ENCODE peak calls at places on chromosomes 2 and 18, in ten cellular contexts. J is neural progenitor cell, Q is mammary epithelial cell, M is HCT116, V is fibroblast of lung, R is mesendoderm, I is SK-N-SH, C is neuronal stem cell, U is GM23248, N is mesenchymal stem cell. O is an unnamed sample.
A peak's percentile ranks its signal among the peaks of the same experiment; 100 is the strongest.

GRCh38 chr2:28291811-28292455 is 100.7 kb upstream of the FOSL2 start:
- DNase-seq in N (peak; percentile 59), M (no peak), V (peak; percentile 83), U (no peak), R (no peak), C (no peak), I (no peak), J (no peak), Q (no peak), O (no peak)

GRCh38 chr18:54734059-54734458 is 94.2 kb upstream of the RAB27B start:
- DNase-seq in C (no peak), R (no peak), J (no peak), Q (peak; percentile 91), I (no peak), M (no peak), N (peak; percentile 97), V (peak; percentile 98), U (peak; percentile 98), O (no peak)

GRCh38 chr18:27599202-27599829 is 414.2 kb upstream of the CHST9 start:
- DNase-seq in I (peak; percentile 24), C (peak; percentile 57), U (peak; percentile 62), J (peak; percentile 79), Q (peak; percentile 41), R (peak; percentile 59), N (peak; percentile 51), V (peak; percentile 20), M (peak; percentile 24), O (peak; percentile 64)

GRCh38 chr2:236366406-236366805 is 102.2 kb upstream of the ASB18 start:
- DNase-seq in N (no peak), U (no peak), Q (peak; percentile 43), M (no peak), C (no peak), V (peak; percentile 4), I (no peak), J (no peak), R (no peak), O (peak; percentile 78)

GRCh38 chr18:79965119-79965902 is 868 bp downstream of the HSBP1L1 start:
- DNase-seq in V (peak; percentile 77), Q (peak; percentile 63), I (peak; percentile 58), R (peak; percentile 66), J (no peak), C (no peak), M (no peak), U (peak; percentile 82), N (peak; percentile 94), O (no peak)

GRCh38 chr18:48007955-48008701 is 77.7 kb upstream of the SMAD2 start:
- DNase-seq in V (peak; percentile 59), M (no peak), U (peak; percentile 38), C (peak; percentile 80), N (peak; percentile 25), Q (peak; percentile 65), R (peak; percentile 94), J (peak; percentile 96), I (peak; percentile 99), O (peak; percentile 60)

GRCh38 chr18:63979409-63979908 is 9.6 kb downstream of the SERPINB8 start:
- DNase-seq in N (peak; percentile 83), I (peak; percentile 64), V (peak; percentile 69), Q (peak; percentile 24), C (peak; percentile 61), J (peak; percentile 75), R (peak; percentile 82), U (peak; percentile 81), M (peak; percentile 41), O (peak; percentile 70)

GRCh38 chr2:164538250-164538866 is 82.9 kb downstream of the GRB14 start:
- DNase-seq in I (peak; percentile 55), R (peak; percentile 64), J (peak; percentile 62), U (peak; percentile 69), M (peak; percentile 7), Q (peak; percentile 27), N (peak; percentile 51), C (peak; percentile 26), V (peak; percentile 45), O (peak; percentile 17)

GRCh38 chr2:74954500-74954874 is 4.0 kb upstream of the POLE4 start:
- DNase-seq in V (no peak), Q (no peak), C (no peak), I (no peak), M (no peak), R (no peak), U (no peak), J (no peak), N (no peak), O (no peak)

GRCh38 chr2:74957886-74958276 is 562 bp upstream of the POLE4 start:
- DNase-seq in R (no peak), C (no peak), N (peak; percentile 1), V (no peak), J (no peak), Q (no peak), U (no peak), M (no peak), I (no peak), O (no peak)

GRCh38 chr2:74953796-74954499 is 4.5 kb upstream of the POLE4 start:
- DNase-seq in N (no peak), Q (no peak), I (no peak), U (no peak), M (no peak), J (no peak), C (no peak), R (no peak), V (no peak), O (no peak)

GRCh38 chr2:74958277-74959105 is at the start of gene POLE4:
- DNase-seq in Q (peak; percentile 79), I (peak; percentile 93), M (peak; percentile 43), U (peak; percentile 95), V (peak; percentile 84), N (peak; percentile 83), C (peak; percentile 76), R (peak; percentile 93), J (peak; percentile 89), O (peak; percentile 95)

DNA sequence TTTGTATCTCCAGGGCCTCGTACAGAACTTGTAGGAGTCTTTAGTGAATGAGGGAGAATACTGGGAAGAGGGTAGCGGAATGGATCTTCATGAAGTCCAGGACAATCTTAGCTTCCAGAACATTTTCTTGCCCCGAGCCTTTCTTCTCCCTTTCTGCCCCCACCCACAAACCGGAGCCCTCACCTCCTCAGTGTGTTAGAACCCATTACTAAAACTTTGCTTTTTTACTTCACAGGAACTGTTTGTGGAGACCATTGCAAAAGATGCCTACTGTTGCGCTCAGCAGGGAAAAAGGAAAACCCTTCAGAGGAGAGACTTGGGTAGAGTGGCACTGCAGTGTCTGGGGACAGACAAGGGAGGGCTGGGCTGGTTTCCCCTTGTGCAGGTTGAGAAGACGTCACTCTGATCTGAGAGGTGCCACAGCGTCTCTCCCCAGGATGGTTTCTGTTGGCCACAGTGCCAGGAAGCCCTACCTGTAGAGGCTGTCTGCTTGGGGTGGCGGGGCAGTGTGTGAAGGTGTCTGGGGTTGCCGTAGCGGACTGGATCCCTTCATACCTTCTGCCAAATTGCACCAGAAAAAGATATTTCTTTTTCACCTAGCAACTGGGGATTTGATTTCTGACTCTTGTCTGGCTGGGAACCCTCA is 786 bp downstream of the POLE4 start:
- DNase-seq in N (no peak), Q (no peak), U (no peak), V (no peak), C (no peak), J (no peak), I (no peak), R (no peak), M (no peak), O (peak; percentile 8)
- H3K36me3 ChIP-seq in N (peaks cover 37% of the 10 kb centered on the region), Q (peaks cover 4% of the 10 kb centered on the region), U (no peaks in the 10 kb centered on the region), V (no peaks in the 10 kb centered on the region), C (no peaks in the 10 kb centered on the region), J (no peaks in the 10 kb centered on the region), I (peaks cover 2% of the 10 kb centered on the region), R (no peaks in the 10 kb centered on the region), M (no peaks in the 10 kb centered on the region), O (peaks cover 18% of the 10 kb centered on the region)

GRCh38 chr2:203855274-203855673 is 12.3 kb upstream of the CTLA4 start:
- DNase-seq in R (no peak), U (no peak), N (no peak), C (no peak), V (no peak), I (no peak), Q (no peak), M (no peak), J (no peak), O (no peak)

GRCh38 chr2:203852760-203853159 is 14.8 kb upstream of the CTLA4 start:
- DNase-seq in C (no peak), I (no peak), Q (no peak), N (no peak), V (no peak), R (no peak), M (no peak), J (no peak), U (no peak), O (no peak)

GRCh38 chr2:203849010-203849409 is 18.6 kb upstream of the CTLA4 start:
- DNase-seq in C (no peak), N (no peak), J (no peak), V (no peak), M (no peak), R (no peak), Q (no peak), I (no peak), U (no peak), O (no peak)

GRCh38 chr2:203853722-203854121 is 13.8 kb upstream of the CTLA4 start:
- DNase-seq in V (no peak), I (no peak), C (no peak), U (no peak), M (no peak), R (no peak), Q (no peak), N (no peak), J (no peak), O (no peak)

DNA sequence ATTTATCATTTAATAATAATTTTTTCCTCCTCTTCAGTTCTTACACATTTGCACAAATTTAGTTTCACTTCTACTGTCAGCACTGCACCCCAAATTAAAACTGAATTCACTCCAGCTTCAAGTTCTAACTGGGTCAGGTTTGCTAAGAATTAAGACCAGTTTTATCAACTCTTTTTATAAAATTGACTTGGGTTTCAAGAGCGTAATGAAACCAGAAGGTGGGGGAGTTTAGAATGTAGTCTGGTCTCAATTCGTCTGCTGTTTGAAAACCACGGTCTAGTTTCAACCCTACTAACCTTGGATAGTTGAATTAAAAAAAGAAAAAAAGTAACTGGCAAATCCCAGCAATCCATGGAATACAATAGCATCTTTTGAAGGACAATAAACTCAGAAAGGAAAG is 14.3 kb upstream of the CTLA4 start:
- DNase-seq in I (no peak), R (no peak), V (no peak), U (no peak), M (no peak), N (no peak), Q (no peak), C (no peak), J (no peak), O (no peak)
- H3K9ac ChIP-seq in I (no peak overlapping the region), R (no peak overlapping the region), V (no peak overlapping the region), U (no peak overlapping the region), M (no peak overlapping the region), N (peak overlapping the region; percentile 50), Q (no peak overlapping the region), C (no peak overlapping the region), J (no peak overlapping the region), O (no peak overlapping the region)

GRCh38 chr18:2998644-2999043 is 14.3 kb downstream of the LPIN2 start:
- DNase-seq in J (no peak), V (no peak), C (no peak), N (no peak), I (no peak), M (no peak), U (no peak), R (no peak), Q (no peak), O (no peak)
- H3K4me3 ChIP-seq in J (no peak overlapping the region), V (no peak overlapping the region), C (no peak overlapping the region), N (no peak overlapping the region), I (no peak overlapping the region), M (no peak overlapping the region), U (no peak overlapping the region), R (no peak overlapping the region), Q (no peak overlapping the region), O (no peak overlapping the region)

DNA sequence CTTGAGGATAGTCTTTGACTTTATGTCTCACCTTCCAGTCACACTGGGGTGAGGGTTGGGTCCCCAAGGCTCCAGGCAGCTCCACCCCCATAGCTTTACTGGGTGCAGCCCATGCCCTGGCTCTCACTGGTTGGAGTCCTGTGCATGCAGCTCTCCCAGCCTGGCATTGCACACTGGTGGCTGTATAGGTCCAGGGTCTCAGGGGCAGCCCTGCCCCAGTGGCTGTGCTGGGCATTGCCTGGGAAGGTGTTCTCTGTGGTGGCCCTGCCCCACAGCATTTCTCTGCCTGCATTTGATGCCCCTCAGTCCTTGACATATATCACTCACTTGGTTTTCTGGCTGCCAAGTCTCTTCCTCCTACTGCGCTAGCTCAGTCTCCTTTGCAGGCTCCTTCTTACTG is 21.2 kb downstream of the MPHOSPH10 start:
- DNase-seq in J (no peak), Q (no peak), R (no peak), I (no peak), M (no peak), V (no peak), N (no peak), U (no peak), C (no peak), O (no peak)
- H3K36me3 ChIP-seq in J (no peaks in the 10 kb centered on the region), Q (peaks cover 11% of the 10 kb centered on the region), R (peaks cover 9% of the 10 kb centered on the region), I (peaks cover 39% of the 10 kb centered on the region), M (peaks cover 22% of the 10 kb centered on the region), V (peaks cover 2% of the 10 kb centered on the region), N (peaks cover 40% of the 10 kb centered on the region), U (peaks cover 29% of the 10 kb centered on the region), C (peaks cover 39% of the 10 kb centered on the region), O (peaks cover 40% of the 10 kb centered on the region)

O was measured in DND-41.